ENCODE peak calls at places on chromosome 2, in four cellular contexts. One of them, this sample, is unnamed.

GRCh38 chr2:202508686-202509085 is 126.1 kb upstream of the FAM117B start:
- DNase-seq in upper lobe of right lung: no peak
- DNase-seq in heart right ventricle: no peak
- DNase-seq in ascending aorta: no peak
- DNase-seq in this sample: no peak

GRCh38 chr2:201116115-201116958 is at the start of gene CFLAR:
- DNase-seq in upper lobe of right lung: peak
- DNase-seq in heart right ventricle: peak
- DNase-seq in ascending aorta: peak
- DNase-seq in this sample: peak

GRCh38 chr2:162317910-162318279 is 589 bp downstream of the IFIH1 start:
- DNase-seq in upper lobe of right lung: peak
- DNase-seq in heart right ventricle: peak
- DNase-seq in ascending aorta: peak
- DNase-seq in this sample: no peak

GRCh38 chr2:181517685-181518301 is 60.6 kb downstream of the ITGA4 start:
- DNase-seq in upper lobe of right lung: no peak
- DNase-seq in heart right ventricle: no peak
- DNase-seq in ascending aorta: no peak
- DNase-seq in this sample: no peak

GRCh38 chr2:231991664-231992063 is 30.2 kb downstream of the DIS3L2 start:
- DNase-seq in upper lobe of right lung: no peak
- DNase-seq in heart right ventricle: no peak
- DNase-seq in ascending aorta: no peak
- DNase-seq in this sample: no peak

GRCh38 chr2:101329026-101329425 is 20.5 kb upstream of the RNF149 start:
- DNase-seq in upper lobe of right lung: no peak
- DNase-seq in heart right ventricle: no peak
- DNase-seq in ascending aorta: no peak
- DNase-seq in this sample: no peak

GRCh38 chr2:70523996-70524965 is 29.3 kb downstream of the TGFA start:
- DNase-seq in upper lobe of right lung: peak
- DNase-seq in heart right ventricle: no peak
- DNase-seq in ascending aorta: no peak
- DNase-seq in this sample: no peak

GRCh38 chr2:150475479-150476212 is 11.8 kb downstream of the RND3 start:
- DNase-seq in upper lobe of right lung: no peak
- DNase-seq in heart right ventricle: no peak
- DNase-seq in ascending aorta: no peak
- DNase-seq in this sample: no peak

GRCh38 chr2:60527762-60528161 is 25.7 kb downstream of the BCL11A start:
- DNase-seq in upper lobe of right lung: no peak
- DNase-seq in heart right ventricle: no peak
- DNase-seq in ascending aorta: no peak
- DNase-seq in this sample: no peak

GRCh38 chr2:23294238-23294637 is 90.7 kb upstream of the KLHL29 start:
- DNase-seq in upper lobe of right lung: no peak
- DNase-seq in heart right ventricle: no peak
- DNase-seq in ascending aorta: no peak
- DNase-seq in this sample: no peak

GRCh38 chr2:198774576-198774975 is 683.2 kb downstream of the SATB2 start:
- DNase-seq in upper lobe of right lung: no peak
- DNase-seq in heart right ventricle: no peak
- DNase-seq in ascending aorta: no peak
- DNase-seq in this sample: no peak

GRCh38 chr2:38164881-38165280 is 88.9 kb upstream of the CYP1B1 start:
- DNase-seq in upper lobe of right lung: no peak
- DNase-seq in heart right ventricle: no peak
- DNase-seq in ascending aorta: no peak
- DNase-seq in this sample: no peak

GRCh38 chr2:152407204-152407721 is 72.3 kb downstream of the FMNL2 start:
- DNase-seq in upper lobe of right lung: no peak
- DNase-seq in heart right ventricle: peak
- DNase-seq in ascending aorta: peak
- DNase-seq in this sample: peak

GRCh38 chr2:43340066-43340465 is 113.7 kb upstream of the ZFP36L2 start:
- DNase-seq in upper lobe of right lung: no peak
- DNase-seq in heart right ventricle: no peak
- DNase-seq in ascending aorta: peak
- DNase-seq in this sample: no peak

GRCh38 chr2:143458258-143458954 is 329.2 kb downstream of the ARHGAP15 start:
- DNase-seq in upper lobe of right lung: no peak
- DNase-seq in heart right ventricle: no peak
- DNase-seq in ascending aorta: no peak
- DNase-seq in this sample: no peak

GRCh38 chr2:208415897-208416296 is 9.3 kb downstream of the PTH2R start:
- DNase-seq in upper lobe of right lung: no peak
- DNase-seq in heart right ventricle: no peak
- DNase-seq in ascending aorta: no peak
- DNase-seq in this sample: no peak

GRCh38 chr2:156466739-156467405 is 30.7 kb downstream of the GPD2 start:
- DNase-seq in upper lobe of right lung: no peak
- DNase-seq in heart right ventricle: no peak
- DNase-seq in ascending aorta: no peak
- DNase-seq in this sample: no peak

GRCh38 chr2:159088906-159089305 is 120.5 kb downstream of the TANC1 start:
- DNase-seq in upper lobe of right lung: no peak
- DNase-seq in heart right ventricle: no peak
- DNase-seq in ascending aorta: no peak
- DNase-seq in this sample: no peak
- H3K27ac ChIP-seq in upper lobe of right lung: no peak
- H3K27ac ChIP-seq in heart right ventricle: peak
- H3K27ac ChIP-seq in ascending aorta: peak
- H3K27ac ChIP-seq in this sample: no peak

DNA sequence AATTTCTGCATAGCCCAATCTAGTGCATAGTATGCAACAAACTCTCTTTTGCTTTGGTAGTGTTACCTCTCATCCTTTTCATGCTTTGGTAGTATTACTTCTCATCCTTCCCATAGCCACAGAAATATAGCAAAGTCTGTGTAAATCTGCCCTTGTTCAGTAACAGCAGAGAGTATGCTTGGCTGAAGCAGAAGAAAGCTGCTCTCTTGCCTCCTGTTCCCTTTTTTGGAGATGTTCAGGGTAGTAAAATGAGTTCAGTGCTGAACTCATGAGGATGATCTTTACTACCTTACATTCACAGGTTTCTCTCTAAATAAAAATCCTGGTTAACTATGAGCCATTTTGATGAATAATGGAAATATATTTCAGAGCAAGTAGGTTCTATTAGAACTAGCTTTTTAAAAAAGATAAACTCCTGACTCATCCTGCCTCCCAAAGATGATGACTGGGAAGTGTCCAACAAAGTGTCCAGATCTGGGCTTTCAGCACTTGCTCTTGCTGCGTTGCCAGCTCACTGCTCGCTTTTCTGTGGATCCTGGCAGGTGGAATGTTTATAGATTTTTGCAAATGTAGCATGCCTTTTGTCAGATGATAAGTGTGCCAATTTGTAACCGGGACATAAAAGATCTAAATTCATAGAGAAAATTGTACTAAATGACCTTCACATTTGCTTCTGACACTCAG is 29.4 kb upstream of the CHMP3 start:
- DNase-seq in upper lobe of right lung: no peak
- DNase-seq in heart right ventricle: no peak
- DNase-seq in ascending aorta: no peak
- DNase-seq in this sample: no peak
- H3K27ac ChIP-seq in upper lobe of right lung: no peak
- H3K27ac ChIP-seq in heart right ventricle: peak
- H3K27ac ChIP-seq in ascending aorta: no peak
- H3K27ac ChIP-seq in this sample: no peak

GRCh38 chr2:225494100-225494459 is 94.6 kb downstream of the NYAP2 start:
- DNase-seq in upper lobe of right lung: no peak
- DNase-seq in heart right ventricle: no peak
- DNase-seq in ascending aorta: no peak
- DNase-seq in this sample: no peak
- H3K27ac ChIP-seq in upper lobe of right lung: no peak
- H3K27ac ChIP-seq in heart right ventricle: no peak
- H3K27ac ChIP-seq in ascending aorta: no peak
- H3K27ac ChIP-seq in this sample: no peak

GRCh38 chr2:217904614-217904965 is 98.2 kb downstream of the TNS1 start:
- DNase-seq in upper lobe of right lung: no peak
- DNase-seq in heart right ventricle: no peak
- DNase-seq in ascending aorta: no peak
- DNase-seq in this sample: no peak

GRCh38 chr2:217903859-217904613 is 98.8 kb downstream of the TNS1 start:
- DNase-seq in upper lobe of right lung: peak
- DNase-seq in heart right ventricle: peak
- DNase-seq in ascending aorta: peak
- DNase-seq in this sample: peak

GRCh38 chr2:217905906-217906305 is 96.9 kb downstream of the TNS1 start:
- DNase-seq in upper lobe of right lung: no peak
- DNase-seq in heart right ventricle: no peak
- DNase-seq in ascending aorta: no peak
- DNase-seq in this sample: no peak

GRCh38 chr2:217906787-217907186 is 96.0 kb downstream of the TNS1 start:
- DNase-seq in upper lobe of right lung: peak
- DNase-seq in heart right ventricle: peak
- DNase-seq in ascending aorta: peak
- DNase-seq in this sample: no peak

GRCh38 chr2:217905395-217905794 is 97.4 kb downstream of the TNS1 start:
- DNase-seq in upper lobe of right lung: no peak
- DNase-seq in heart right ventricle: peak
- DNase-seq in ascending aorta: peak
- DNase-seq in this sample: peak
- H3K27ac ChIP-seq in upper lobe of right lung: peak
- H3K27ac ChIP-seq in heart right ventricle: peak
- H3K27ac ChIP-seq in ascending aorta: peak
- H3K27ac ChIP-seq in this sample: peak

DNA sequence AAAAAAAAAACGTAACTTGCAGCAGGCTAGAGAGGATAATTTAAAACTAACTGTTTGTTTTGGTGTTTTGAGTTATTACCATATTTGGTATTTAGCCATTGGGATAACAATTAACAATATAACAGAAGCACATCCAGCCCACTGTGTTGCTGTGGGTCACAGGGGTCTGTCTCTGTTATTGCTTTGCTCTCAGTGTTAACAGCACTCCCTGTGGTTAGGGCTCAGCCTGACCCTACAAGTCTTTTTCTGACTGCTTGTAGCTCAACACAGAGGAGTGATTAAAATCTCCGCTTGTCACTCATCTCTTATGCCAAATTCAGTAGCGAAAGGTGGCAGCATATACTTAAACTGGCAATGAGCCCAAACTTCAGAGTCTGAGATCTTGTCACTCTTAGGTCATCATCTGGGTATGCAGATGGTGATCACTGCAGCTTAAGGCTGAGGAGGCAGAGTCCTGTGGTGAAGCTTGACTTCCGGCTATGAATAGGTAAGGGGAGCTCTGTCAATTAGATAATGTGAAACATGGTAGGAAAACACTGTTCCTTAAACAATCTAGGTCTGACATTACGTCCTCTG is 63.4 kb upstream of the CSRNP3 start:
- DNase-seq in upper lobe of right lung: no peak
- DNase-seq in heart right ventricle: no peak
- DNase-seq in ascending aorta: no peak
- DNase-seq in this sample: no peak
- H3K27ac ChIP-seq in upper lobe of right lung: no peak
- H3K27ac ChIP-seq in heart right ventricle: no peak
- H3K27ac ChIP-seq in ascending aorta: no peak
- H3K27ac ChIP-seq in this sample: no peak

This sample was measured in caudate nucleus.